ENCODE peak calls at places on chromosomes 11 and 22, in nine cellular contexts. P is HS-5; I is RWPE1; T is KG1; A is sigmoid colon; M is psoas muscle; Z is T follicular helper cell; H is stimulated activated CD4-positive, alpha-beta T cell treated with anti-CD3 and anti-CD28 coated beads, TNF-alpha, amount 100 ng/mL, for 24 hours; J is AG08396. V is an unnamed sample.
A peak's percentile ranks its signal among the peaks of the same experiment; 100 is the strongest.

GRCh38 chr22:36029406-36029755 is 757 bp upstream of the RBFOX2 start:
- DNase-seq in P (no peak), I (no peak), T (no peak), A (no peak), M (no peak), Z (no peak), H (no peak), J (peak; percentile 34), V (no peak)

GRCh38 chr22:20033045-20033706 is 12.3 kb downstream of the TANGO2 start:
- DNase-seq in P (no peak), I (no peak), T (no peak), A (no peak), M (peak; percentile 61), Z (no peak), H (no peak), J (peak; percentile 37), V (no peak)

GRCh38 chr22:28297504-28297903 is 378.4 kb upstream of the PITPNB start:
- DNase-seq in P (no peak), I (no peak), T (no peak), A (no peak), M (no peak), Z (no peak), H (no peak), J (peak; percentile 10), V (peak; percentile 15)

GRCh38 chr11:22792497-22792896 is 37.1 kb downstream of the SVIP start:
- DNase-seq in P (peak; percentile 67), I (peak; percentile 16), T (no peak), A (no peak), M (no peak), Z (no peak), H (no peak), J (peak; percentile 29), V (no peak)

GRCh38 chr11:86632499-86633269 is 39.7 kb downstream of the ME3 start:
- DNase-seq in P (peak; percentile 97), I (peak; percentile 87), T (no peak), A (peak; percentile 66), M (peak; percentile 55), Z (no peak), H (peak; percentile 66), J (peak; percentile 87), V (no peak)

GRCh38 chr22:41772198-41772597 is 28.3 kb upstream of the CCDC134 start:
- DNase-seq in P (no peak), I (no peak), T (no peak), A (no peak), M (no peak), Z (no peak), H (no peak), J (no peak), V (no peak)

GRCh38 chr11:35950082-35950481 is 6.2 kb downstream of the LDLRAD3 start:
- DNase-seq in P (no peak), I (no peak), T (no peak), A (no peak), M (no peak), Z (no peak), H (no peak), J (no peak), V (no peak)

GRCh38 chr11:118790357-118791014 is 478 bp downstream of the DDX6 start:
- DNase-seq in P (peak; percentile 25), I (peak; percentile 41), T (peak; percentile 91), A (peak; percentile 86), M (peak; percentile 50), Z (peak; percentile 40), H (peak; percentile 44), J (no peak), V (no peak)

GRCh38 chr11:132520199-132520598 is 1012.1 kb downstream of the OPCML start:
- DNase-seq in P (peak; percentile 22), I (no peak), T (no peak), A (no peak), M (no peak), Z (no peak), H (no peak), J (no peak), V (no peak)

GRCh38 chr11:72012897-72013721 is 14.4 kb downstream of the IL18BP start:
- DNase-seq in P (no peak), I (peak; percentile 37), T (no peak), A (peak; percentile 89), M (peak; percentile 76), Z (no peak), H (no peak), J (peak; percentile 93), V (no peak)

GRCh38 chr11:72140661-72141060 is 5.1 kb downstream of the FOLR3 start:
- DNase-seq in P (no peak), I (no peak), T (no peak), A (no peak), M (no peak), Z (no peak), H (no peak), J (no peak), V (no peak)

GRCh38 chr22:36565686-36566085 is 36.7 kb upstream of the EIF3D start:
- DNase-seq in P (no peak), I (peak; percentile 53), T (no peak), A (no peak), M (no peak), Z (no peak), H (no peak), J (peak; percentile 33), V (no peak)

GRCh38 chr22:22410121-22410520 is 98.4 kb downstream of the ZNF280B start:
- DNase-seq in P (no peak), I (no peak), T (peak; percentile 1), A (no peak), M (no peak), Z (no peak), H (no peak), J (no peak), V (no peak)

GRCh38 chr22:37141476-37141875 is 8.2 kb downstream of the IL2RB start:
- DNase-seq in P (no peak), I (no peak), T (no peak), A (no peak), M (no peak), Z (no peak), H (no peak), J (no peak), V (no peak)